ENCODE peak calls at places on chromosomes 13 and 19, in eight cellular contexts. One of them, this sample, is unnamed. For H3K4me1, the result is how much of the 10 kb centered on the place peaks cover.

GRCh38 chr13:88908896-88909535 is 1237.8 kb downstream of the SLITRK5 start:
- DNase-seq in foreskin keratinocyte: peak
- DNase-seq in tibial nerve: peak
- DNase-seq in adipocyte: no peak
- DNase-seq in breast epithelium: peak
- DNase-seq in CD4-positive, CD25-positive, alpha-beta regulatory T cell: no peak
- DNase-seq in suprapubic skin: no peak
- DNase-seq in transverse colon: no peak
- DNase-seq in this sample: no peak

GRCh38 chr19:30444686-30445232 is 72.6 kb downstream of the ZNF536 start:
- DNase-seq in foreskin keratinocyte: no peak
- DNase-seq in tibial nerve: no peak
- DNase-seq in adipocyte: no peak
- DNase-seq in breast epithelium: no peak
- DNase-seq in CD4-positive, CD25-positive, alpha-beta regulatory T cell: no peak
- DNase-seq in suprapubic skin: no peak
- DNase-seq in transverse colon: no peak
- DNase-seq in this sample: no peak

GRCh38 chr19:532578-533484 is 1.3 kb downstream of the CDC34 start:
- DNase-seq in foreskin keratinocyte: peak
- DNase-seq in tibial nerve: peak
- DNase-seq in adipocyte: peak
- DNase-seq in breast epithelium: peak
- DNase-seq in CD4-positive, CD25-positive, alpha-beta regulatory T cell: peak
- DNase-seq in suprapubic skin: peak
- DNase-seq in transverse colon: peak
- DNase-seq in this sample: peak

GRCh38 chr13:45219938-45220375 is 19.1 kb upstream of the KCTD4 start:
- DNase-seq in foreskin keratinocyte: peak
- DNase-seq in tibial nerve: no peak
- DNase-seq in adipocyte: peak
- DNase-seq in breast epithelium: no peak
- DNase-seq in CD4-positive, CD25-positive, alpha-beta regulatory T cell: no peak
- DNase-seq in suprapubic skin: no peak
- DNase-seq in transverse colon: no peak
- DNase-seq in this sample: peak

GRCh38 chr13:31045621-31046081 is 113.2 kb downstream of the TEX26 start:
- DNase-seq in foreskin keratinocyte: peak
- DNase-seq in tibial nerve: no peak
- DNase-seq in adipocyte: peak
- DNase-seq in breast epithelium: no peak
- DNase-seq in CD4-positive, CD25-positive, alpha-beta regulatory T cell: peak
- DNase-seq in suprapubic skin: peak
- DNase-seq in transverse colon: peak
- DNase-seq in this sample: peak

GRCh38 chr19:53034948-53035675 is 9.4 kb upstream of the ERVV-2 start:
- DNase-seq in foreskin keratinocyte: peak
- DNase-seq in tibial nerve: no peak
- DNase-seq in adipocyte: peak
- DNase-seq in breast epithelium: no peak
- DNase-seq in CD4-positive, CD25-positive, alpha-beta regulatory T cell: no peak
- DNase-seq in suprapubic skin: no peak
- DNase-seq in transverse colon: no peak
- DNase-seq in this sample: no peak

GRCh38 chr13:40589285-40590109 is 76.9 kb downstream of the FOXO1 start:
- DNase-seq in foreskin keratinocyte: peak
- DNase-seq in tibial nerve: peak
- DNase-seq in adipocyte: no peak
- DNase-seq in breast epithelium: no peak
- DNase-seq in CD4-positive, CD25-positive, alpha-beta regulatory T cell: no peak
- DNase-seq in suprapubic skin: no peak
- DNase-seq in transverse colon: peak
- DNase-seq in this sample: peak

GRCh38 chr13:112990783-112991182 is 21.8 kb downstream of the MCF2L start:
- DNase-seq in foreskin keratinocyte: no peak
- DNase-seq in tibial nerve: no peak
- DNase-seq in adipocyte: no peak
- DNase-seq in breast epithelium: peak
- DNase-seq in CD4-positive, CD25-positive, alpha-beta regulatory T cell: no peak
- DNase-seq in suprapubic skin: no peak
- DNase-seq in transverse colon: peak
- DNase-seq in this sample: no peak

GRCh38 chr13:98315466-98315865 is 138.4 kb upstream of the RNF113B start:
- DNase-seq in foreskin keratinocyte: no peak
- DNase-seq in tibial nerve: no peak
- DNase-seq in adipocyte: no peak
- DNase-seq in breast epithelium: no peak
- DNase-seq in CD4-positive, CD25-positive, alpha-beta regulatory T cell: no peak
- DNase-seq in suprapubic skin: no peak
- DNase-seq in transverse colon: no peak
- DNase-seq in this sample: peak

GRCh38 chr19:17473041-17473440 is 2.7 kb downstream of the SLC27A1 start:
- DNase-seq in foreskin keratinocyte: peak
- DNase-seq in tibial nerve: no peak
- DNase-seq in adipocyte: peak
- DNase-seq in breast epithelium: no peak
- DNase-seq in CD4-positive, CD25-positive, alpha-beta regulatory T cell: peak
- DNase-seq in suprapubic skin: no peak
- DNase-seq in transverse colon: no peak
- DNase-seq in this sample: no peak

GRCh38 chr13:20547479-20547908 is 19.5 kb upstream of the IFT88 start:
- DNase-seq in foreskin keratinocyte: no peak
- DNase-seq in tibial nerve: no peak
- DNase-seq in adipocyte: no peak
- DNase-seq in breast epithelium: no peak
- DNase-seq in CD4-positive, CD25-positive, alpha-beta regulatory T cell: no peak
- DNase-seq in suprapubic skin: no peak
- DNase-seq in transverse colon: peak
- DNase-seq in this sample: no peak

DNA sequence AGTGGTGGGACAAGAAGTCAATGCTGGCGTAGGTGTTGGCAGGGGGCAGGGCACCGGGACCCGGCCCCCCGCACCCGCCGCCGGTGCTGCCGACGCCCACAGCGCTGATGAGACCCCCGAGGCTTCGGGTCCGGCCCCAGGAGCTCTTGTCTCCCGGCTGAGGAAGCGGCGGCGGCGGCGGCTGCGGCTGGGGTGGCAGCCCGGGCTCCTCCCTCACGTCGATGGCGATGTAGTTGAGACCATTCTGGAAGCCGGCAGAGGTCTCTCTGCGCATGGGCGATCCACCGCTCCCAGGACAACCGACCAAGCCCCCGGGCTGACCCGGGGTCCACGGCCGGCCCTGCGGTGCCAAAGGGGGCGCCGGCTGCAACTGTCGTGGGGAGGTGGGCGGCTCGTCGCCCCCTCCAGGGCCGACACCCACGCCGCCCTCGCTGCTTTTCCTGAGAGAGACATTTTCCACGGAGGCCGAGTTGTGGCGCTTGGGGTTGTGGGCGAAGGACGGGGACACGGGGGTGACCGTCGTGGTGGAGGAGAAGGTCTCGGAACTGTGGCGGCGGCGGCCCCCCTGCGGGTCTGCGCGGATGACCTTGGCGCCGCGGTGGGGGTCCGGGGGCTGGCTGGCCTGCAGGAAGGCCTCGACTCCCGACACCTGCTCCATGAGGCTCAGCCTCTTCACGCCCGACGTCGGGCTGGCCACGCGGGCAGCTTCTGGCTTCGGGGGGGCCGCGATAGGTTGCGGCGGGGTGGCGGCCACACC is 4.1 kb downstream of the IRS2 start:
- DNase-seq in foreskin keratinocyte: no peak
- DNase-seq in tibial nerve: no peak
- DNase-seq in adipocyte: no peak
- DNase-seq in breast epithelium: no peak
- DNase-seq in CD4-positive, CD25-positive, alpha-beta regulatory T cell: no peak
- DNase-seq in suprapubic skin: no peak
- DNase-seq in transverse colon: no peak
- DNase-seq in this sample: no peak
- H3K4me1 ChIP-seq in foreskin keratinocyte: under half
- H3K4me1 ChIP-seq in tibial nerve: under half
- H3K4me1 ChIP-seq in adipocyte: under half
- H3K4me1 ChIP-seq in breast epithelium: under half
- H3K4me1 ChIP-seq in CD4-positive, CD25-positive, alpha-beta regulatory T cell: under half
- H3K4me1 ChIP-seq in suprapubic skin: half or more
- H3K4me1 ChIP-seq in transverse colon: under half
- H3K4me1 ChIP-seq in this sample: half or more

GRCh38 chr13:111969551-111970135 is 97.3 kb upstream of the SOX1 start:
- DNase-seq in foreskin keratinocyte: no peak
- DNase-seq in tibial nerve: no peak
- DNase-seq in adipocyte: no peak
- DNase-seq in breast epithelium: no peak
- DNase-seq in CD4-positive, CD25-positive, alpha-beta regulatory T cell: no peak
- DNase-seq in suprapubic skin: no peak
- DNase-seq in transverse colon: no peak
- DNase-seq in this sample: no peak
- H3K4me1 ChIP-seq in foreskin keratinocyte: under half
- H3K4me1 ChIP-seq in tibial nerve: under half
- H3K4me1 ChIP-seq in adipocyte: under half
- H3K4me1 ChIP-seq in breast epithelium: under half
- H3K4me1 ChIP-seq in CD4-positive, CD25-positive, alpha-beta regulatory T cell: under half
- H3K4me1 ChIP-seq in suprapubic skin: under half
- H3K4me1 ChIP-seq in transverse colon: under half
- H3K4me1 ChIP-seq in this sample: under half

GRCh38 chr19:39132344-39132969 is 6.9 kb downstream of the PAK4 start:
- DNase-seq in foreskin keratinocyte: no peak
- DNase-seq in tibial nerve: no peak
- DNase-seq in adipocyte: no peak
- DNase-seq in breast epithelium: no peak
- DNase-seq in CD4-positive, CD25-positive, alpha-beta regulatory T cell: no peak
- DNase-seq in suprapubic skin: no peak
- DNase-seq in transverse colon: no peak
- DNase-seq in this sample: no peak
- H3K4me1 ChIP-seq in foreskin keratinocyte: under half
- H3K4me1 ChIP-seq in tibial nerve: half or more
- H3K4me1 ChIP-seq in adipocyte: under half
- H3K4me1 ChIP-seq in breast epithelium: half or more
- H3K4me1 ChIP-seq in CD4-positive, CD25-positive, alpha-beta regulatory T cell: under half
- H3K4me1 ChIP-seq in suprapubic skin: half or more
- H3K4me1 ChIP-seq in transverse colon: half or more
- H3K4me1 ChIP-seq in this sample: under half

DNA sequence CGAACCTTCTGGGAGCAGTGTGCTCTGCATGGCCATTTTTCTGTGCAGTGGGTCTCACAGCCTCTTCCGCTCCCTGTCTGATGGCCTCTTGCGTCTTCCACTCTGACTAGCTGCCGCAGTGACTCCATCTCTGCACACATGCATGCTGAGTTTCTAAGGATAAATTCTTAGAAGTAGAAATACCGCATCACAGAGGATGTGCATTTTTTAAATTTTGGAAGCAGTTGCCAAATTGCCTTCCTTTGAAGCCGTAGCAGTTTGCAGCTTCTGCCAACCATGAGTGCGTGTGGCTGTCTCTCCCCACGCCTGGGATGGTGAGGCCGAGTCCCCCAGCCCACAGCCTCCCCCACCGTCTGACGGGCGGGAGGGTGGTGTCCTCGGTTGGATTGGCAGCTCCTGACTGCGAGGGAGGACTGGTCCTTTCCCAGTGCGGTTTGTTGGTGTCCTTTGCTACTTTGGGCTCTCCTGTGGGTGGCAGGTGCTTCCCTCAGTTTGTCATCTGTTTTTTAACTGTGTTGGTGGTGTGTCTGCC is 9.8 kb downstream of the FZR1 start:
- DNase-seq in foreskin keratinocyte: no peak
- DNase-seq in tibial nerve: no peak
- DNase-seq in adipocyte: no peak
- DNase-seq in breast epithelium: no peak
- DNase-seq in CD4-positive, CD25-positive, alpha-beta regulatory T cell: no peak
- DNase-seq in suprapubic skin: no peak
- DNase-seq in transverse colon: no peak
- DNase-seq in this sample: no peak
- H3K4me1 ChIP-seq in foreskin keratinocyte: under half
- H3K4me1 ChIP-seq in tibial nerve: under half
- H3K4me1 ChIP-seq in adipocyte: under half
- H3K4me1 ChIP-seq in breast epithelium: under half
- H3K4me1 ChIP-seq in CD4-positive, CD25-positive, alpha-beta regulatory T cell: under half
- H3K4me1 ChIP-seq in suprapubic skin: under half
- H3K4me1 ChIP-seq in transverse colon: under half
- H3K4me1 ChIP-seq in this sample: under half

GRCh38 chr19:8567522-8568172 is 9.6 kb downstream of the MYO1F start:
- DNase-seq in foreskin keratinocyte: no peak
- DNase-seq in tibial nerve: no peak
- DNase-seq in adipocyte: no peak
- DNase-seq in breast epithelium: no peak
- DNase-seq in CD4-positive, CD25-positive, alpha-beta regulatory T cell: no peak
- DNase-seq in suprapubic skin: no peak
- DNase-seq in transverse colon: peak
- DNase-seq in this sample: no peak
- H3K4me1 ChIP-seq in foreskin keratinocyte: under half
- H3K4me1 ChIP-seq in tibial nerve: under half
- H3K4me1 ChIP-seq in adipocyte: under half
- H3K4me1 ChIP-seq in breast epithelium: under half
- H3K4me1 ChIP-seq in CD4-positive, CD25-positive, alpha-beta regulatory T cell: half or more
- H3K4me1 ChIP-seq in suprapubic skin: under half
- H3K4me1 ChIP-seq in transverse colon: under half
- H3K4me1 ChIP-seq in this sample: under half